ENCODE peak calls at places on chromosomes 12 and 14, in six cellular contexts. One of them, this sample, is unnamed.

GRCh38 chr14:31024577-31025334 is 693 bp upstream of the AP4S1 start:
- DNase-seq in MM.1S: no peak
- DNase-seq in BE2C: no peak
- DNase-seq in IMR-90: peak; percentile 41
- DNase-seq in cardiac muscle cell: no peak
- DNase-seq in stomach: no peak
- DNase-seq in this sample: no peak

GRCh38 chr14:81529391-81529790 is 4.3 kb downstream of the SEL1L start:
- DNase-seq in MM.1S: no peak
- DNase-seq in stomach: no peak
- DNase-seq in cardiac muscle cell: no peak
- DNase-seq in BE2C: no peak
- DNase-seq in IMR-90: peak; percentile 63
- DNase-seq in this sample: no peak

GRCh38 chr14:24351517-24351916 is 11.7 kb upstream of the RIPK3 start:
- DNase-seq in IMR-90: peak; percentile 43
- DNase-seq in BE2C: no peak
- DNase-seq in cardiac muscle cell: no peak
- DNase-seq in MM.1S: no peak
- DNase-seq in stomach: no peak
- DNase-seq in this sample: no peak

GRCh38 chr12:84842406-84843013 is 70.1 kb downstream of the SLC6A15 start:
- DNase-seq in cardiac muscle cell: peak; percentile 60
- DNase-seq in IMR-90: peak; percentile 51
- DNase-seq in BE2C: peak; percentile 43
- DNase-seq in MM.1S: peak; percentile 53
- DNase-seq in stomach: no peak
- DNase-seq in this sample: peak; percentile 6

GRCh38 chr14:29927596-29928341 is at the start of gene PRKD1:
- DNase-seq in stomach: peak; percentile 65
- DNase-seq in cardiac muscle cell: peak; percentile 88
- DNase-seq in MM.1S: peak; percentile 36
- DNase-seq in IMR-90: peak; percentile 62
- DNase-seq in BE2C: peak; percentile 59
- DNase-seq in this sample: no peak

GRCh38 chr14:24430682-24431568 is 1.2 kb downstream of the KHNYN start:
- DNase-seq in BE2C: no peak
- DNase-seq in MM.1S: peak; percentile 75
- DNase-seq in cardiac muscle cell: no peak
- DNase-seq in stomach: peak; percentile 27
- DNase-seq in IMR-90: peak; percentile 59
- DNase-seq in this sample: peak; percentile 84

GRCh38 chr14:100241279-100241678 is 2.3 kb downstream of the YY1 start:
- DNase-seq in MM.1S: no peak
- DNase-seq in cardiac muscle cell: no peak
- DNase-seq in stomach: no peak
- DNase-seq in BE2C: no peak
- DNase-seq in IMR-90: no peak
- DNase-seq in this sample: no peak

GRCh38 chr12:132451172-132451835 is 38.6 kb upstream of the FBRSL1 start:
- DNase-seq in BE2C: no peak
- DNase-seq in stomach: no peak
- DNase-seq in IMR-90: no peak
- DNase-seq in MM.1S: no peak
- DNase-seq in cardiac muscle cell: no peak
- DNase-seq in this sample: peak; percentile 79

GRCh38 chr12:56661560-56661959 is 15.8 kb upstream of the ATP5F1B start:
- DNase-seq in stomach: no peak
- DNase-seq in BE2C: no peak
- DNase-seq in IMR-90: no peak
- DNase-seq in cardiac muscle cell: no peak
- DNase-seq in MM.1S: no peak
- DNase-seq in this sample: no peak

GRCh38 chr12:4881665-4882064 is 28.0 kb upstream of the KCNA1 start:
- DNase-seq in BE2C: no peak
- DNase-seq in stomach: no peak
- DNase-seq in IMR-90: no peak
- DNase-seq in MM.1S: no peak
- DNase-seq in cardiac muscle cell: no peak
- DNase-seq in this sample: no peak

GRCh38 chr14:61229475-61229888 is 51.7 kb downstream of the TMEM30B start:
- DNase-seq in IMR-90: no peak
- DNase-seq in cardiac muscle cell: peak; percentile 10
- DNase-seq in BE2C: no peak
- DNase-seq in stomach: peak; percentile 46
- DNase-seq in MM.1S: no peak
- DNase-seq in this sample: no peak

GRCh38 chr12:11437966-11438365 is 42.6 kb upstream of the PRB2 start:
- DNase-seq in cardiac muscle cell: no peak
- DNase-seq in MM.1S: no peak
- DNase-seq in stomach: no peak
- DNase-seq in IMR-90: no peak
- DNase-seq in BE2C: no peak
- DNase-seq in this sample: no peak

GRCh38 chr12:123917337-123917850 is 55.2 kb downstream of the CCDC92 start:
- DNase-seq in cardiac muscle cell: no peak
- DNase-seq in stomach: no peak
- DNase-seq in MM.1S: no peak
- DNase-seq in IMR-90: no peak
- DNase-seq in BE2C: no peak
- DNase-seq in this sample: no peak

GRCh38 chr12:100716949-100717732 is 77.4 kb upstream of the ANO4 start:
- DNase-seq in MM.1S: no peak
- DNase-seq in IMR-90: no peak
- DNase-seq in BE2C: peak; percentile 52
- DNase-seq in stomach: no peak
- DNase-seq in cardiac muscle cell: peak; percentile 71
- DNase-seq in this sample: no peak

GRCh38 chr14:34110531-34110930 is 159.7 kb upstream of the EGLN3 start:
- DNase-seq in MM.1S: no peak
- DNase-seq in BE2C: no peak
- DNase-seq in cardiac muscle cell: no peak
- DNase-seq in stomach: no peak
- DNase-seq in IMR-90: no peak
- DNase-seq in this sample: no peak

GRCh38 chr14:24324024-24324423 is 10.8 kb downstream of the ADCY4 start:
- DNase-seq in stomach: no peak
- DNase-seq in cardiac muscle cell: no peak
- DNase-seq in BE2C: no peak
- DNase-seq in IMR-90: no peak
- DNase-seq in MM.1S: no peak
- DNase-seq in this sample: no peak

GRCh38 chr12:54463034-54463433 is 10.4 kb downstream of the GTSF1 start:
- DNase-seq in cardiac muscle cell: no peak
- DNase-seq in IMR-90: peak; percentile 27
- DNase-seq in MM.1S: no peak
- DNase-seq in stomach: no peak
- DNase-seq in BE2C: no peak
- DNase-seq in this sample: no peak

GRCh38 chr12:22978962-22979361 is 354.0 kb downstream of the ETNK1 start:
- DNase-seq in MM.1S: no peak
- DNase-seq in cardiac muscle cell: no peak
- DNase-seq in BE2C: no peak
- DNase-seq in stomach: no peak
- DNase-seq in IMR-90: peak; percentile 95
- DNase-seq in this sample: no peak

GRCh38 chr12:92096346-92097136 is 49.1 kb downstream of the BTG1 start:
- DNase-seq in BE2C: no peak
- DNase-seq in stomach: no peak
- DNase-seq in cardiac muscle cell: no peak
- DNase-seq in MM.1S: no peak
- DNase-seq in IMR-90: peak; percentile 12
- DNase-seq in this sample: no peak

GRCh38 chr12:124347805-124348658 is 53.1 kb downstream of the RFLNA start:
- DNase-seq in IMR-90: no peak
- DNase-seq in stomach: no peak
- DNase-seq in MM.1S: no peak
- DNase-seq in cardiac muscle cell: no peak
- DNase-seq in BE2C: no peak
- DNase-seq in this sample: no peak

GRCh38 chr12:26245175-26245942 is 50.0 kb downstream of the SSPN start:
- DNase-seq in cardiac muscle cell: no peak
- DNase-seq in IMR-90: no peak
- DNase-seq in stomach: no peak
- DNase-seq in MM.1S: peak; percentile 20
- DNase-seq in BE2C: no peak
- DNase-seq in this sample: no peak

GRCh38 chr14:102317564-102318248 is 1.8 kb upstream of the ZNF839 start:
- DNase-seq in stomach: no peak
- DNase-seq in MM.1S: peak; percentile 72
- DNase-seq in BE2C: no peak
- DNase-seq in cardiac muscle cell: peak; percentile 50
- DNase-seq in IMR-90: no peak
- DNase-seq in this sample: no peak

GRCh38 chr14:100375273-100375962 is 52.3 kb downstream of the SLC25A47 start:
- DNase-seq in MM.1S: no peak
- DNase-seq in IMR-90: peak; percentile 99
- DNase-seq in cardiac muscle cell: no peak
- DNase-seq in BE2C: peak; percentile 51
- DNase-seq in stomach: peak; percentile 56
- DNase-seq in this sample: peak; percentile 83

GRCh38 chr12:100927825-100928224 is 133.2 kb downstream of the ANO4 start:
- DNase-seq in IMR-90: peak; percentile 88
- DNase-seq in stomach: no peak
- DNase-seq in cardiac muscle cell: no peak
- DNase-seq in BE2C: no peak
- DNase-seq in MM.1S: no peak
- DNase-seq in this sample: no peak

DNA sequence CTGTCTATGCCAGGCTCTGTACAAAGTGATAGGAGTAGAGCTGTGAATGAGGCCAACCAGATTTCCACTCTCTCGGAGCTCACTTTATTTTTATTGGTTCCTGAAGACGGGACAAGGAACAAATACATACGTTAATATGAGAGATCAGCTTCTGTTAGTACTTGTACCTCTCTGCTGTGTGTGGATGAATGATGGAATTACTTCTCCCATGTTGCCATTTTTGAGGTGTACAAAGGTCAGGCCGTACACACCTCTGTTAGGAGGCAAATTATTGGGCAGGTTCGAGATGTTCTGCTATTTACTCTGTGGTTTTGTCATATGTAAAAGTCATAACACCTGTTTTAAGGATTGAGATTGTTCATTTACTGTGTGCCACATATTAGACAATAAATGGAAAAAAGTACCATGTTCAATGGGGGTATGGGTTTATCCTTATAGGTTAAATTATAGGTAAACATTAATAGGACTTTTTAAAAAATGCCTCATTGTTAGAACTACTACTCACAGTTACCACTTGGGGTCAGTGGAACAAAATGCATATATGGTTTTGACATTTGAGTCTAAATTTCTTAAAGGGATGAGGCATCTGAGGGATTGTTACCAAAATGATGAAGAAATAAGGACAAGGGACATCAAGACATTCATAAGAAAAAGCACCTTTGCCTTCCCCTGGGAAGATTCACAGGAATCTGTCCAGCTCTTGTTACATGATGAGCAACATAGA is 26.9 kb downstream of the WBP11 start:
- DNase-seq in IMR-90: peak; percentile 29
- DNase-seq in BE2C: no peak
- DNase-seq in MM.1S: peak; percentile 23
- DNase-seq in stomach: no peak
- DNase-seq in cardiac muscle cell: no peak
- DNase-seq in this sample: no peak
- TF ChIP-seq CTCF in IMR-90: peak; percentile 34
- TF ChIP-seq CTCF in BE2C: peak; percentile 26
- TF ChIP-seq CTCF in MM.1S: peak; percentile 36
- TF ChIP-seq CTCF in stomach: no peak
- TF ChIP-seq CTCF in cardiac muscle cell: peak; percentile 44
- TF ChIP-seq CTCF in this sample: peak; percentile 35

DNA sequence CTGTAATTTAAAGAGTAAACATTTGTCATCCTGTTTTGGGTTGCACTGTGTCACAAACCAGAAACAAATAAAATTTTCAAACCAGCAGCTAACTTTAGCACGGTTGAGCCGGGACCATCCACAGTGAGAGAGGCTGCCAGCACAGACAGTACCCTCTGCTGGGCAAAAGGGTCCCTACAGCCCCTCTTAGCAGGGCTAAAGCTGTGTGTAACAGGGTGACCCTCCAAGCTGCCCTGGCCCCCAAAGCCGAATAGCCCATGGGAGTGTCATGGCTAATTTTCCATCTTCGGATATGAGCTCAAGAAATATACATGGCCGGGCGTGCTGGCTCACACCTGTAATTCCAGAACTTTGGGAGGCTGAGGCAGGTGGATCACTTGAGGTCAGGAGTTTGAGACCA is 157.1 kb upstream of the GRIN2B start:
- DNase-seq in IMR-90: no peak
- DNase-seq in stomach: no peak
- DNase-seq in BE2C: peak; percentile 27
- DNase-seq in MM.1S: no peak
- DNase-seq in cardiac muscle cell: peak; percentile 30
- DNase-seq in this sample: no peak
- TF ChIP-seq CTCF in IMR-90: no peak
- TF ChIP-seq CTCF in stomach: no peak
- TF ChIP-seq CTCF in BE2C: peak; percentile 51
- TF ChIP-seq CTCF in MM.1S: no peak
- TF ChIP-seq CTCF in cardiac muscle cell: no peak
- TF ChIP-seq CTCF in this sample: peak; percentile 34

DNA sequence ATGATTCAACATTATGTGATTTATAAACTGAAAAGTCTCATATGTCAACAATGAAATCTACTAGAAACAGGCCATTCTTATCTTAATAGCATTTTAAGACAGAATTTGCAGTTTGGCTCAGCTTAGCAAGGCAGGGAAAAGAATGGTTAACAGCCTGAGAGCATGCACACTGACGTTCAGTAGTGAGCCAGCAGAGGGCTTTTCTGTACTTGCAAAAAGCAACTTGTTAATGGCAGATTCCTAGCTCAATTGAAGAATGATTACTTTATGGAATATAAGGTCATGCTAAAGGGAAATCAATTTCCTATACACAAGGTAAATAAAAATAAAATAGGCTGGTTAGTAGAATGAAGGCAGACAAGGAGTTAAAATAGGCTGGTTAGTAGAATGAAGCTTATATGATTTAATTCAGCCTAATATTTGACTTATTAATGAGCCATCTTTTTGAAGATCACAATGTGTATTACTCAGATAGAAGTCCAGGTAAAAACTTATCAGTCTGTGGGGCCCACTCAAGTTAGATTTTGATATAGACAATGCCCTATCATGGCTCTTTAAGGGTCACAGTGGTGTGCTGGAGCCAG is 95.9 kb downstream of the OTOGL start:
- DNase-seq in cardiac muscle cell: peak; percentile 72
- DNase-seq in BE2C: peak; percentile 19
- DNase-seq in MM.1S: peak; percentile 67
- DNase-seq in IMR-90: peak; percentile 86
- DNase-seq in stomach: no peak
- DNase-seq in this sample: peak; percentile 21
- TF ChIP-seq CTCF in cardiac muscle cell: peak; percentile 79
- TF ChIP-seq CTCF in BE2C: peak; percentile 63
- TF ChIP-seq CTCF in MM.1S: peak; percentile 68
- TF ChIP-seq CTCF in IMR-90: peak; percentile 82
- TF ChIP-seq CTCF in stomach: peak; percentile 41
- TF ChIP-seq CTCF in this sample: peak; percentile 58

DNA sequence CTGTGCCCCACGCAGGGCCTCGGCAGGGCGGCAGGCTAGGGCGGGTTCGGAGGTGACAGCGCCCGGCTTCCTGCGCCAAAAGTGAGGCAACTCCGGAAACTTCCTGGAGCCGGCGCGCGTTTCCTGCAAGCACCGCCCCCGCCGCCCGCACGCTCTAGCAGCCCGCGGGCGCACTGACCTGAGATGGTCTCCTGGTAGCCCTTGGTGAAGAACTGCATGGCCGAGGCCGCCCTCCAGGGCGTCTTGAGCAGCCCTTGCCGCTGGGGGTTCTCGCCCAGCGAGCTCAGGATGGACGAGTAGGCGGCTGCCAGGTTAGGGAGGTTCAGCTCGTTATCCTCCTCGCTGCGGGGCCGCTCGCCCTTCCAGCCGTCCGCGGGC is 494 bp downstream of the GCH1 start:
- DNase-seq in cardiac muscle cell: peak; percentile 68
- DNase-seq in BE2C: peak; percentile 70
- DNase-seq in MM.1S: peak; percentile 50
- DNase-seq in IMR-90: peak; percentile 31
- DNase-seq in stomach: peak; percentile 82
- DNase-seq in this sample: peak; percentile 64
- TF ChIP-seq CTCF in cardiac muscle cell: no peak
- TF ChIP-seq CTCF in BE2C: no peak
- TF ChIP-seq CTCF in MM.1S: no peak
- TF ChIP-seq CTCF in IMR-90: no peak
- TF ChIP-seq CTCF in stomach: no peak
- TF ChIP-seq CTCF in this sample: no peak